ENCODE peak calls at places on chromosome 10, in ten cellular contexts. E is heart right ventricle, O is esophagus squamous epithelium, N is adrenal gland, K is SK-N-SH, Z is HFF-Myc, A is left ventricle myocardium inferior, V is body of pancreas, I is spleen, L is endodermal cell. Q is an unnamed sample.

GRCh38 chr10:132397671-132398565 is 918 bp downstream of the PWWP2B start:
- DNase-seq in E (no peak), O (no peak), N (peak), K (peak), Z (no peak), A (peak), V (peak), I (peak), L (no peak), Q (no peak)

GRCh38 chr10:34314457-34314856 is 500.6 kb downstream of the PARD3 start:
- DNase-seq in E (no peak), O (no peak), N (no peak), K (no peak), Z (no peak), A (no peak), V (no peak), I (no peak), L (no peak), Q (no peak)

GRCh38 chr10:72011016-72011415 is 46.8 kb downstream of the CHST3 start:
- DNase-seq in E (no peak), O (no peak), N (no peak), K (no peak), Z (no peak), A (no peak), V (no peak), I (no peak), L (no peak), Q (no peak)

GRCh38 chr10:122139627-122140151 is 131.4 kb upstream of the BTBD16 start:
- DNase-seq in E (peak), O (no peak), N (no peak), K (peak), Z (no peak), A (peak), V (no peak), I (no peak), L (no peak), Q (no peak)

GRCh38 chr10:8049874-8050560 is 4.5 kb upstream of the GATA3 start:
- DNase-seq in E (no peak), O (no peak), N (no peak), K (no peak), Z (no peak), A (no peak), V (no peak), I (no peak), L (peak), Q (no peak)

GRCh38 chr10:110409926-110410325 is 87.8 kb upstream of the DUSP5 start:
- DNase-seq in E (no peak), O (no peak), N (no peak), K (no peak), Z (no peak), A (no peak), V (no peak), I (no peak), L (no peak), Q (no peak)

GRCh38 chr10:106338486-106338885 is 826.0 kb downstream of the SORCS1 start:
- DNase-seq in E (no peak), O (no peak), N (no peak), K (no peak), Z (no peak), A (no peak), V (no peak), I (no peak), L (no peak), Q (no peak)

GRCh38 chr10:114384181-114384580 is 20.1 kb downstream of the AFAP1L2 start:
- DNase-seq in E (no peak), O (no peak), N (no peak), K (no peak), Z (no peak), A (no peak), V (no peak), I (no peak), L (no peak), Q (no peak)

GRCh38 chr10:78619244-78619851 is 449.4 kb upstream of the ZMIZ1 start:
- DNase-seq in E (no peak), O (no peak), N (no peak), K (peak), Z (no peak), A (no peak), V (no peak), I (no peak), L (peak), Q (no peak)

GRCh38 chr10:16843252-16843870 is 26.1 kb upstream of the RSU1 start:
- DNase-seq in E (peak), O (no peak), N (no peak), K (peak), Z (peak), A (no peak), V (no peak), I (no peak), L (no peak), Q (peak)

GRCh38 chr10:29243750-29244149 is 45.1 kb upstream of the LYZL1 start:
- DNase-seq in E (no peak), O (no peak), N (no peak), K (no peak), Z (no peak), A (no peak), V (no peak), I (no peak), L (peak), Q (no peak)

GRCh38 chr10:69879628-69880257 is 78.0 kb downstream of the COL13A1 start:
- DNase-seq in E (no peak), O (no peak), N (no peak), K (no peak), Z (no peak), A (no peak), V (no peak), I (no peak), L (peak), Q (no peak)

GRCh38 chr10:52172581-52172980 is 141.5 kb upstream of the DKK1 start:
- DNase-seq in E (no peak), O (no peak), N (no peak), K (no peak), Z (no peak), A (no peak), V (no peak), I (no peak), L (peak), Q (no peak)

GRCh38 chr10:16519908-16520861 is 1.5 kb downstream of the C1QL3 start:
- DNase-seq in E (no peak), O (no peak), N (no peak), K (peak), Z (no peak), A (no peak), V (no peak), I (no peak), L (peak), Q (no peak)

GRCh38 chr10:89975716-89976243 is 274.4 kb downstream of the KIF20B start:
- DNase-seq in E (no peak), O (no peak), N (no peak), K (no peak), Z (no peak), A (no peak), V (no peak), I (no peak), L (no peak), Q (no peak)

GRCh38 chr10:61752111-61753011 is 89.6 kb downstream of the CABCOCO1 start:
- DNase-seq in E (no peak), O (no peak), N (no peak), K (no peak), Z (peak), A (no peak), V (no peak), I (no peak), L (no peak), Q (peak)

GRCh38 chr10:87691515-87692070 is 31.9 kb downstream of the PAPSS2 start:
- DNase-seq in E (no peak), O (no peak), N (no peak), K (no peak), Z (no peak), A (no peak), V (no peak), I (no peak), L (no peak), Q (no peak)

GRCh38 chr10:120514035-120514620 is 57.1 kb downstream of the PLPP4 start:
- DNase-seq in E (peak), O (no peak), N (peak), K (no peak), Z (peak), A (no peak), V (no peak), I (no peak), L (peak), Q (no peak)

GRCh38 chr10:71032887-71033286 is 144.5 kb upstream of the PCBD1 start:
- DNase-seq in E (no peak), O (no peak), N (no peak), K (no peak), Z (no peak), A (no peak), V (no peak), I (no peak), L (no peak), Q (no peak)

GRCh38 chr10:61950449-61951143 is 49.1 kb downstream of the ARID5B start:
- DNase-seq in E (no peak), O (no peak), N (no peak), K (no peak), Z (no peak), A (no peak), V (no peak), I (no peak), L (no peak), Q (no peak)

GRCh38 chr10:88915781-88916180 is 35.7 kb downstream of the STAMBPL1 start:
- DNase-seq in E (no peak), O (no peak), N (no peak), K (no peak), Z (no peak), A (no peak), V (no peak), I (no peak), L (no peak), Q (no peak)

GRCh38 chr10:14560274-14560673 is 214.4 kb downstream of the FAM107B start:
- DNase-seq in E (no peak), O (no peak), N (no peak), K (no peak), Z (no peak), A (no peak), V (no peak), I (peak), L (peak), Q (no peak)

GRCh38 chr10:70558871-70559810 is 43.4 kb downstream of the PRF1 start:
- DNase-seq in E (peak), O (no peak), N (peak), K (peak), Z (no peak), A (peak), V (peak), I (peak), L (peak), Q (no peak)

GRCh38 chr10:77291596-77292505 is 345.8 kb downstream of the KCNMA1 start:
- DNase-seq in E (no peak), O (no peak), N (no peak), K (no peak), Z (no peak), A (no peak), V (no peak), I (no peak), L (no peak), Q (no peak)

GRCh38 chr10:470339-471003 is 219.0 kb downstream of the DIP2C start:
- DNase-seq in E (no peak), O (no peak), N (no peak), K (no peak), Z (no peak), A (no peak), V (no peak), I (no peak), L (peak), Q (no peak)

GRCh38 chr10:93383562-93383981 is 98.6 kb downstream of the MYOF start:
- DNase-seq in E (peak), O (no peak), N (no peak), K (no peak), Z (peak), A (no peak), V (no peak), I (no peak), L (no peak), Q (no peak)

GRCh38 chr10:72170263-72170662 is 45.5 kb upstream of the ANAPC16 start:
- DNase-seq in E (no peak), O (no peak), N (peak), K (no peak), Z (no peak), A (no peak), V (peak), I (no peak), L (no peak), Q (no peak)

GRCh38 chr10:32139223-32140073 is 83.2 kb upstream of the KIF5B start:
- DNase-seq in E (peak), O (peak), N (peak), K (peak), Z (peak), A (peak), V (peak), I (peak), L (peak), Q (peak)

GRCh38 chr10:124547651-124548168 is 86.1 kb downstream of the LHPP start:
- DNase-seq in E (no peak), O (no peak), N (peak), K (peak), Z (no peak), A (no peak), V (no peak), I (no peak), L (no peak), Q (no peak)

GRCh38 chr10:73653701-73654100 is 2.1 kb downstream of the SYNPO2L start:
- DNase-seq in E (no peak), O (no peak), N (peak), K (no peak), Z (no peak), A (no peak), V (no peak), I (no peak), L (peak), Q (no peak)
- TF ChIP-seq CTCF in E (no peak), O (no peak), N (peak), K (peak), Z (peak), A (peak), V (no peak), I (no peak), L (peak), Q (peak)

GRCh38 chr10:3963191-3963673 is 178.2 kb upstream of the KLF6 start:
- DNase-seq in E (no peak), O (no peak), N (no peak), K (no peak), Z (no peak), A (no peak), V (no peak), I (no peak), L (no peak), Q (no peak)
- H3K4me3 ChIP-seq in E (no peak), O (no peak), N (no peak), K (no peak), Z (no peak), A (no peak), V (no peak), I (no peak), L (no peak), Q (no peak)

GRCh38 chr10:91296471-91296870 is 76.0 kb downstream of the PCGF5 start:
- DNase-seq in E (no peak), O (no peak), N (no peak), K (peak), Z (no peak), A (no peak), V (no peak), I (no peak), L (no peak), Q (no peak)
- TF ChIP-seq CTCF in E (no peak), O (no peak), N (no peak), K (peak), Z (peak), A (no peak), V (no peak), I (no peak), L (peak), Q (peak)

GRCh38 chr10:128337860-128338378 is 211.7 kb upstream of the MKI67 start:
- DNase-seq in E (peak), O (no peak), N (no peak), K (no peak), Z (no peak), A (peak), V (no peak), I (no peak), L (no peak), Q (no peak)
- H3K4me3 ChIP-seq in E (no peak), O (no peak), N (no peak), K (no peak), Z (no peak), A (no peak), V (no peak), I (no peak), L (no peak), Q (no peak)

GRCh38 chr10:6091630-6092029 is 2.8 kb downstream of the RBM17 start:
- DNase-seq in E (peak), O (no peak), N (no peak), K (no peak), Z (no peak), A (no peak), V (no peak), I (no peak), L (no peak), Q (no peak)
- TF ChIP-seq CTCF in E (no peak), O (no peak), N (no peak), K (no peak), Z (no peak), A (no peak), V (no peak), I (no peak), L (no peak), Q (no peak)

GRCh38 chr10:130190065-130190736 is 54.0 kb downstream of the GLRX3 start:
- DNase-seq in E (peak), O (peak), N (peak), K (peak), Z (peak), A (peak), V (peak), I (peak), L (peak), Q (no peak)
- H3K4me3 ChIP-seq in E (peak), O (peak), N (no peak), K (peak), Z (peak), A (peak), V (peak), I (peak), L (no peak), Q (peak)

GRCh38 chr10:101611506-101611905 is 23.4 kb downstream of the DPCD start:
- DNase-seq in E (no peak), O (no peak), N (no peak), K (no peak), Z (peak), A (no peak), V (no peak), I (no peak), L (no peak), Q (no peak)
- TF ChIP-seq CTCF in E (no peak), O (no peak), N (no peak), K (no peak), Z (no peak), A (no peak), V (no peak), I (no peak), L (no peak), Q (no peak)

DNA sequence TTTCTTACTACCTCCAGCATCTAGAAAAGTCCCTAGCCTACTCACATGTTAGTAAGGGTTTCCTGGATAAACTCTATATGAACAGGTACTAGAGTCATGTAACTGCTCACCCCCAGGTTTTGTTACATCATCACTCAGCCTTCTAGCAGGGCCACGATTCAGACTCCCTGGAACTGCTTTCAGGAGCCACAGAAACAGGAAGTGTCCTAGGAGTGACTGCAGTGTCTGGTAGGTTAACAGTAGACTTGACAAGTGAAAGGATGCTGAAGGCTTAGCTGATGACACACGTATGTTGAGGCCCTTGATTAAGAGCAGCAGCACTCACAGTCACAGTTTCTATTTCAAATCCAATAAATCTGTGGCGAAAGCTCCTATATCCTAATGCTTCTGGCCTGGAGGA is 101.2 kb downstream of the DNMBP start:
- DNase-seq in E (no peak), O (no peak), N (no peak), K (no peak), Z (no peak), A (no peak), V (no peak), I (no peak), L (no peak), Q (no peak)
- H3K4me3 ChIP-seq in E (no peak), O (no peak), N (no peak), K (no peak), Z (no peak), A (no peak), V (no peak), I (no peak), L (no peak), Q (no peak)

Q was measured in epithelial cell of proximal tubule.